ENCODE peak calls at places on chromosomes 1 and 21, in seven cellular contexts. A is uterus, U is astrocyte of the cerebellum, W is cardiac muscle cell, B is mesendoderm, M is suprapubic skin, N is body of pancreas. S is an unnamed sample.

GRCh38 chr1:64598100-64598571 is 128.2 kb downstream of the CACHD1 start:
- DNase-seq in A (no peak), U (peak), W (peak), B (peak), M (no peak), N (no peak), S (peak)

GRCh38 chr1:53108646-53109580 is 33.5 kb downstream of the SLC1A7 start:
- DNase-seq in A (peak), U (no peak), W (peak), B (peak), M (no peak), N (peak), S (no peak)

GRCh38 chr1:199954701-199955100 is 72.8 kb upstream of the NR5A2 start:
- DNase-seq in A (no peak), U (no peak), W (no peak), B (peak), M (no peak), N (peak), S (peak)

GRCh38 chr1:197199923-197200467 is 53.5 kb upstream of the ASPM start:
- DNase-seq in A (no peak), U (no peak), W (peak), B (peak), M (no peak), N (no peak), S (no peak)

GRCh38 chr1:25796807-25797458 is 3.1 kb upstream of the SELENON start:
- DNase-seq in A (peak), U (peak), W (peak), B (peak), M (no peak), N (peak), S (peak)

GRCh38 chr1:230057681-230058565 is 9.1 kb upstream of the GALNT2 start:
- DNase-seq in A (no peak), U (no peak), W (no peak), B (no peak), M (no peak), N (peak), S (no peak)

GRCh38 chr1:226690460-226690982 is 48.6 kb downstream of the ITPKB start:
- DNase-seq in A (no peak), U (no peak), W (peak), B (no peak), M (no peak), N (peak), S (no peak)

GRCh38 chr1:11039351-11040104 is 7.5 kb downstream of the MASP2 start:
- DNase-seq in A (no peak), U (no peak), W (no peak), B (no peak), M (no peak), N (no peak), S (no peak)

GRCh38 chr1:55378582-55378981 is 163.4 kb upstream of the USP24 start:
- DNase-seq in A (peak), U (peak), W (peak), B (peak), M (no peak), N (peak), S (peak)

GRCh38 chr1:15952317-15953258 is 23.3 kb downstream of the ZBTB17 start:
- DNase-seq in A (no peak), U (no peak), W (peak), B (no peak), M (no peak), N (no peak), S (no peak)

GRCh38 chr1:200780545-200781444 is 42.1 kb downstream of the CAMSAP2 start:
- DNase-seq in A (no peak), U (peak), W (peak), B (peak), M (no peak), N (no peak), S (no peak)

GRCh38 chr1:100463809-100464424 is 74.0 kb upstream of the GPR88 start:
- DNase-seq in A (peak), U (peak), W (peak), B (peak), M (peak), N (peak), S (peak)

GRCh38 chr1:159817276-159818041 is 9.2 kb upstream of the SLAMF8 start:
- DNase-seq in A (no peak), U (no peak), W (no peak), B (no peak), M (no peak), N (peak), S (no peak)

GRCh38 chr21:27246741-27247140 is 279.9 kb upstream of the ADAMTS5 start:
- DNase-seq in A (no peak), U (no peak), W (peak), B (no peak), M (no peak), N (no peak), S (no peak)

GRCh38 chr1:53278294-53278693 is 40.0 kb upstream of the MAGOH start:
- DNase-seq in A (peak), U (no peak), W (peak), B (no peak), M (no peak), N (peak), S (peak)

GRCh38 chr1:155651861-155652661 is 36.5 kb downstream of the YY1AP1 start:
- DNase-seq in A (no peak), U (no peak), W (no peak), B (peak), M (no peak), N (no peak), S (no peak)

GRCh38 chr1:167541610-167542009 is 12.0 kb downstream of the CREG1 start:
- DNase-seq in A (no peak), U (no peak), W (peak), B (no peak), M (no peak), N (no peak), S (no peak)

GRCh38 chr1:43329995-43330751 is 7.4 kb upstream of the MPL start:
- DNase-seq in A (peak), U (no peak), W (peak), B (peak), M (no peak), N (peak), S (peak)

GRCh38 chr1:54804471-54805132 is 3.5 kb upstream of the TTC22 start:
- DNase-seq in A (no peak), U (no peak), W (no peak), B (no peak), M (peak), N (no peak), S (no peak)

GRCh38 chr1:191700922-191701321 is 457.3 kb upstream of the RGS18 start:
- DNase-seq in A (no peak), U (no peak), W (no peak), B (no peak), M (no peak), N (no peak), S (no peak)

GRCh38 chr1:175388286-175388685 is 195.7 kb upstream of the KIAA0040 start:
- DNase-seq in A (no peak), U (no peak), W (no peak), B (no peak), M (no peak), N (no peak), S (peak)

GRCh38 chr1:229597877-229598276 is 28.0 kb downstream of the TAF5L start:
- DNase-seq in A (no peak), U (no peak), W (peak), B (no peak), M (no peak), N (no peak), S (no peak)

GRCh38 chr1:50332941-50333594 is 90.2 kb downstream of the DMRTA2 start:
- DNase-seq in A (peak), U (no peak), W (peak), B (peak), M (no peak), N (peak), S (peak)

GRCh38 chr21:44298301-44298700 is 1.6 kb upstream of the PFKL start:
- DNase-seq in A (no peak), U (no peak), W (no peak), B (no peak), M (no peak), N (no peak), S (no peak)

GRCh38 chr1:105137543-105138444 is 1388.1 kb downstream of the AMY1C start:
- DNase-seq in A (no peak), U (no peak), W (no peak), B (peak), M (no peak), N (no peak), S (peak)

GRCh38 chr1:229557214-229557850 is 1.2 kb downstream of the ABCB10 start:
- DNase-seq in A (no peak), U (no peak), W (peak), B (no peak), M (no peak), N (no peak), S (no peak)

GRCh38 chr1:226764533-226764932 is 25.5 kb upstream of the ITPKB start:
- DNase-seq in A (no peak), U (no peak), W (no peak), B (no peak), M (no peak), N (no peak), S (no peak)

GRCh38 chr1:111227875-111228747 is 598 bp downstream of the CHI3L2 start:
- DNase-seq in A (no peak), U (peak), W (peak), B (no peak), M (no peak), N (peak), S (no peak)

GRCh38 chr1:205588691-205589445 is 42.9 kb downstream of the ELK4 start:
- DNase-seq in A (peak), U (no peak), W (peak), B (peak), M (peak), N (peak), S (peak)

GRCh38 chr21:44756416-44757185 is 45.0 kb downstream of the UBE2G2 start:
- DNase-seq in A (no peak), U (no peak), W (no peak), B (no peak), M (no peak), N (no peak), S (no peak)

GRCh38 chr1:15835741-15836510 is 11.6 kb upstream of the SPEN start:
- DNase-seq in A (peak), U (peak), W (peak), B (peak), M (peak), N (peak), S (peak)

GRCh38 chr1:241749041-241749798 is 97.1 kb downstream of the WDR64 start:
- DNase-seq in A (no peak), U (peak), W (peak), B (no peak), M (no peak), N (no peak), S (no peak)

GRCh38 chr1:59237905-59238304 is 59.0 kb upstream of the FGGY start:
- DNase-seq in A (no peak), U (no peak), W (no peak), B (no peak), M (no peak), N (no peak), S (no peak)

GRCh38 chr1:65344171-65344570 is 34.8 kb downstream of the DNAJC6 start:
- DNase-seq in A (no peak), U (no peak), W (no peak), B (no peak), M (no peak), N (no peak), S (no peak)

GRCh38 chr1:92882817-92883216 is 51.0 kb downstream of the RPL5 start:
- DNase-seq in A (no peak), U (no peak), W (no peak), B (peak), M (no peak), N (peak), S (no peak)

GRCh38 chr1:234558186-234558836 is 51.7 kb downstream of the IRF2BP2 start:
- DNase-seq in A (peak), U (no peak), W (peak), B (no peak), M (no peak), N (no peak), S (no peak)

GRCh38 chr1:153741946-153742345 is 14.1 kb downstream of the INTS3 start:
- DNase-seq in A (no peak), U (no peak), W (no peak), B (no peak), M (no peak), N (no peak), S (no peak)
- H3K4me3 ChIP-seq in A (no peak), U (no peak), W (no peak), B (no peak), M (no peak), N (no peak), S (no peak)

DNA sequence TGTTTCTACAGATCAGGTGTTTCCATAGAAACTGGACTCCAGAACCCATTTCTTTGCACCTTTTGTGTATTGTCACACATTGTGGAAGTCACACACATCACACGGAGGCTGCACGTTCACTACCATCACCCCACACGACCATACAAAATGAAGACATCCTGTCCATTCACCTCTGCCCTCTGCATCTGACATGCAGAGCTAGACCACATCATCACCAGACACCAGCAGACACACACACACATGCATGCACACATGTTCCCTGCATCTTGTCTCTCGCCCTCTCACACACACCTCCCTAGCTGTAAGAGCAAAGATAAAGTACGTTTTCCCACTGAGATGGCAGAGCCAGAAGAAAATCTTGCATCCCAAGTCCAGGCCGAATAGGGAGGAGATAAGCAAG is 617 bp downstream of the PRELP start:
- DNase-seq in A (no peak), U (no peak), W (no peak), B (no peak), M (peak), N (no peak), S (no peak)
- H3K4me3 ChIP-seq in A (peak), U (no peak), W (no peak), B (no peak), M (peak), N (no peak), S (no peak)

GRCh38 chr21:41952568-41953248 is 1.1 kb downstream of the C2CD2 start:
- DNase-seq in A (no peak), U (no peak), W (no peak), B (peak), M (no peak), N (no peak), S (peak)
- H3K4me3 ChIP-seq in A (peak), U (peak), W (peak), B (peak), M (peak), N (peak), S (peak)

DNA sequence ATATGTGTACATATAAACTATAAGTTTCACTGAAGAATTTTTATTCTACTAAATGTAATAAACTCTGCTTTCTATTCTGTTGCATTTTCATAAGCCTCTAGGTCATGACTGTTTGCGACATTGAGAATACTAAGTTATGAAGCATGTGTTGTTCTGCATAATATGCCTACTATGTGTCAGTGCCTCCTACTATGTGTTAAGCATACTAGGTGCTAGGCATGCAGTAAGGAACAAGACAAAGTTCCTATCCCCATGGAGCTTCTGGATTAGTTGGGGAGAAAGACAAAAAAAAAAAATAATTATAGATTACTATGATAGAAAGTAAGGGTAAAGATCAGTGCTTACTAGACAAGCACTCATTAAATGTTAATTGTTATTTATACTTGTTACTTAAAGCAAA is 1.3 kb downstream of the SDCCAG8 start:
- DNase-seq in A (no peak), U (no peak), W (no peak), B (no peak), M (no peak), N (no peak), S (no peak)
- H3K4me3 ChIP-seq in A (peak), U (no peak), W (peak), B (no peak), M (no peak), N (no peak), S (no peak)

DNA sequence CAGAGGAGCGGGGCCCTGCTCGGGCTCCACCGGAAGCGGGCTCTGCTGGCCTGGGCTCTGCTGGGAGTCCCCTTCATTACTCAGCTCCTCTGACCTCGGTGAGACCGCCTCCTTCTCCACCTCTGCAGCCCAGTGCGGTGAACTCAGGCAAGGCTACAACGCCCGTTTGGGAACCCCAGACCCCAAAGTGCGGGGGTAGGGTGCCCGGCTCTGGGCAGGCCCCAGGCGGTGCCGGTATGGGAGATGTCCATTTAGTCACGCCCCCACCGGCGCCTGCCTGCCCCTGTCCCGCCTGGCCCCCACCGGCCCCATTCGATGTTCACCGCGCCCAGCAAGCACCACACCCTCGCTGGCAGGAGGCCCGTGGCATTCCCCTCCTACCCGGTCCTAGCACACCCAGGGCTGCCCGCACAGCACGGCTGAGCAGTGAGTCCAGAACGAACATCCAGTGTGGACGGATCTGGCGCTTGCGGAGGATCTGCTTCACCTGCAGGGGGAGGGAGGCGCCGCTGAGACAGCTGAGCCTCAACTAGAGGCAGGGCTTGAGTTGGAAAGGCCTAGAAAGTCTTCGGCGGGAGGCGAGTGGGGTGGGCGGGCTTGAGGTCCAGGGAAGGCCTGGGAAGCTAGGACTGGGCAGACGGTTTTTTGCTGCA is 10.0 kb downstream of the MAP3K6 start:
- DNase-seq in A (no peak), U (no peak), W (no peak), B (peak), M (no peak), N (peak), S (peak)
- H3K4me3 ChIP-seq in A (no peak), U (no peak), W (no peak), B (no peak), M (peak), N (no peak), S (no peak)

GRCh38 chr1:210750468-210750867 is 383.5 kb downstream of the KCNH1 start:
- DNase-seq in A (no peak), U (no peak), W (no peak), B (no peak), M (no peak), N (no peak), S (no peak)
- H3K4me3 ChIP-seq in A (no peak), U (no peak), W (no peak), B (no peak), M (no peak), N (no peak), S (no peak)

GRCh38 chr21:41429305-41429704 is 3.3 kb downstream of the MX1 start:
- DNase-seq in A (no peak), U (no peak), W (no peak), B (no peak), M (no peak), N (no peak), S (no peak)
- H3K4me3 ChIP-seq in A (no peak), U (no peak), W (no peak), B (no peak), M (no peak), N (no peak), S (no peak)

DNA sequence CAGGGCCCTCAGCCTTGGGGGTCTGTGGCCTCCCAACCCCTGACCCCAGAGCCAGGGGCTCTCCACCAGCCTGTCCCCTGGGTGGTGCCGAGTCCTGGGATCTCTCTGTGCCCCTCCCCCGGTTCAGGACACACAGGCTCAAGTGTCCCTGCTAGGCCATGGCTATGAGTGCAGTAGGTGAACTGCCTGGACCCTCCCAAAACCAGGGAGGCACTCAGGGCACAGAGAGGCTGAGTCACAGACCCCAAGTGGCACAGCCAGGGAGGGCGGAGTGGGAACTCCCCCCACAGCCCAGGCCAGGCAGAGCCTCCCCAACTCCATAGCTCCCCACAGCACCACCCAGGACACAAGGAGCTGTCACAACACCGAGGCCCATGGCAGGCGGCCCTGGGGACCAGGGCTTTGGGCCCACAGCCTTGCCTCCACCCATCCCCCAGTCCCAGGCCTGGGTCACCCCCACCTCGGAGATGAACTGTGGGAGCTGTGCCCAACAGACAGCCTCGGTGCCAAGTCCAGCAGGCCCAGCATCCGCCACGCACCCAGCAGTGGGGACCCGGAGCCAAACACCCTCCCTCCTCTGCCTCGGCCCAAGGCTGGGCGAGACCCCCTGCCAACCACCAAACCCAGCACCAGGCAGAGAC is 3.2 kb downstream of the DVL1 start:
- DNase-seq in A (no peak), U (no peak), W (no peak), B (no peak), M (no peak), N (no peak), S (no peak)
- H3K4me3 ChIP-seq in A (no peak), U (no peak), W (no peak), B (no peak), M (no peak), N (no peak), S (no peak)

GRCh38 chr1:4708853-4709507 is 54.6 kb downstream of the AJAP1 start:
- DNase-seq in A (no peak), U (no peak), W (no peak), B (no peak), M (no peak), N (no peak), S (no peak)

GRCh38 chr1:4711944-4712343 is 57.5 kb downstream of the AJAP1 start:
- DNase-seq in A (no peak), U (no peak), W (no peak), B (no peak), M (no peak), N (no peak), S (no peak)

GRCh38 chr1:4711191-4711915 is 56.9 kb downstream of the AJAP1 start:
- DNase-seq in A (no peak), U (no peak), W (no peak), B (no peak), M (no peak), N (no peak), S (peak)

GRCh38 chr1:4713669-4714068 is 59.3 kb downstream of the AJAP1 start:
- DNase-seq in A (no peak), U (no peak), W (no peak), B (no peak), M (no peak), N (no peak), S (no peak)

GRCh38 chr1:4710592-4711190 is 56.3 kb downstream of the AJAP1 start:
- DNase-seq in A (no peak), U (no peak), W (no peak), B (peak), M (no peak), N (no peak), S (peak)
- H3K4me3 ChIP-seq in A (no peak), U (no peak), W (peak), B (no peak), M (peak), N (no peak), S (peak)

GRCh38 chr1:46248122-46248920 is 758 bp downstream of the RAD54L start:
- DNase-seq in A (peak), U (no peak), W (no peak), B (peak), M (no peak), N (peak), S (peak)
- H3K4me3 ChIP-seq in A (no peak), U (peak), W (peak), B (peak), M (peak), N (no peak), S (peak)